ENCODE peak calls at places on chromosomes 4 and X, in five cellular contexts. I is CD4-positive, CD25-positive, alpha-beta regulatory T cell; Z is endothelial cell; S is naive thymus-derived CD4-positive, alpha-beta T cell; H is heart left ventricle. R is an unnamed sample.

GRCh38 chr4:87014284-87014782 is 79.5 kb downstream of the AFF1 start:
- DNase-seq in S (no peak), I (no peak), Z (no peak), H (no peak), R (no peak)

GRCh38 chrX:41382699-41383645 is 49.0 kb downstream of the DDX3X start:
- DNase-seq in I (no peak), Z (no peak), H (no peak), S (peak), R (no peak)

GRCh38 chr4:104966349-104967033 is 180.2 kb upstream of the TET2 start:
- DNase-seq in S (peak), I (no peak), Z (no peak), H (no peak), R (no peak)

GRCh38 chrX:10902001-10902400 is 209.1 kb upstream of the HCCS start:
- DNase-seq in H (no peak), S (no peak), I (no peak), Z (no peak), R (no peak)

GRCh38 chr4:58453956-58454355 is 1343.8 kb upstream of the IGFBP7 start:
- DNase-seq in H (no peak), Z (no peak), I (no peak), S (no peak), R (no peak)

GRCh38 chrX:136183917-136184316 is 36.6 kb downstream of the FHL1 start:
- DNase-seq in Z (no peak), I (no peak), H (no peak), S (no peak), R (no peak)

GRCh38 chr4:175542787-175543186 is 269.3 kb downstream of the GPM6A start:
- DNase-seq in S (no peak), H (no peak), Z (no peak), I (no peak), R (no peak)

GRCh38 chr4:71186257-71186565 is 152.6 kb upstream of the SLC4A4 start:
- DNase-seq in S (no peak), H (no peak), Z (no peak), I (no peak), R (no peak)

GRCh38 chr4:172073590-172073989 is 260.4 kb downstream of the GALNTL6 start:
- DNase-seq in Z (no peak), S (no peak), I (no peak), H (no peak), R (peak)

GRCh38 chr4:604131-604530 is 21.2 kb upstream of the PDE6B start:
- DNase-seq in Z (no peak), S (peak), H (no peak), I (no peak), R (no peak)

GRCh38 chr4:76028242-76028859 is 5.1 kb upstream of the CXCL10 start:
- DNase-seq in I (no peak), S (peak), H (no peak), Z (no peak), R (peak)

GRCh38 chrX:110257889-110258288 is 60.0 kb downstream of the AMMECR1 start:
- DNase-seq in S (no peak), I (no peak), Z (no peak), H (no peak), R (no peak)

GRCh38 chr4:48748949-48749596 is 31.0 kb downstream of the FRYL start:
- DNase-seq in I (no peak), S (no peak), H (no peak), Z (peak), R (no peak)

GRCh38 chr4:88022289-88022688 is 14.9 kb downstream of the PKD2 start:
- DNase-seq in Z (no peak), S (no peak), H (no peak), I (no peak), R (no peak)

GRCh38 chr4:99404595-99405287 is 30.4 kb downstream of the ADH7 start:
- DNase-seq in I (no peak), Z (no peak), H (no peak), S (no peak), R (no peak)

GRCh38 chrX:108312011-108312410 is 126.2 kb downstream of the COL4A6 start:
- DNase-seq in S (no peak), H (no peak), I (no peak), Z (no peak), R (no peak)

GRCh38 chrX:29787666-29788065 is 427.7 kb upstream of the MAGEB2 start:
- DNase-seq in S (no peak), I (no peak), H (no peak), Z (no peak), R (no peak)

GRCh38 chr4:52915131-52915645 is 53.1 kb downstream of the RASL11B start:
- DNase-seq in H (no peak), Z (no peak), S (no peak), I (no peak), R (no peak)

GRCh38 chr4:108830509-108831244 is 67.8 kb upstream of the ETNPPL start:
- DNase-seq in S (peak), H (no peak), Z (no peak), I (no peak), R (peak)

GRCh38 chr4:171025776-171026175 is 787.4 kb upstream of the GALNTL6 start:
- DNase-seq in I (no peak), Z (no peak), H (no peak), S (no peak), R (no peak)

GRCh38 chrX:22526339-22526738 is 253.6 kb downstream of the CBLL2 start:
- DNase-seq in H (no peak), Z (no peak), S (no peak), I (no peak), R (no peak)

GRCh38 chr4:151439320-151439719 is 30.3 kb downstream of the FHIP1A start:
- DNase-seq in Z (no peak), H (no peak), I (no peak), S (no peak), R (no peak)

GRCh38 chrX:108511721-108512120 is 72.1 kb downstream of the COL4A5 start:
- DNase-seq in H (no peak), S (no peak), Z (no peak), I (no peak), R (no peak)

GRCh38 chrX:44675364-44676024 is 132.8 kb upstream of the FUNDC1 start:
- DNase-seq in H (no peak), S (no peak), Z (no peak), I (no peak), R (peak)

GRCh38 chr4:113455081-113455480 is 306.5 kb downstream of the CAMK2D start:
- DNase-seq in I (no peak), Z (no peak), H (no peak), S (no peak), R (no peak)

GRCh38 chr4:16687011-16687410 is 211.4 kb downstream of the LDB2 start:
- DNase-seq in H (no peak), I (no peak), Z (no peak), S (no peak), R (no peak)

GRCh38 chr4:2886622-2887021 is 43.0 kb downstream of the ADD1 start:
- DNase-seq in Z (no peak), H (no peak), S (no peak), I (no peak), R (peak)

GRCh38 chr4:8705161-8706145 is 112.9 kb downstream of the CPZ start:
- DNase-seq in H (peak), Z (no peak), I (no peak), S (no peak), R (no peak)

GRCh38 chr4:101122019-101122418 is 225.3 kb downstream of the PPP3CA start:
- DNase-seq in I (no peak), Z (no peak), H (no peak), S (no peak), R (no peak)

GRCh38 chr4:76652389-76652788 is 217.4 kb downstream of the SHROOM3 start:
- DNase-seq in Z (no peak), I (no peak), H (no peak), S (no peak), R (no peak)

GRCh38 chrX:111641969-111642368 is 39.0 kb upstream of the ALG13 start:
- DNase-seq in Z (no peak), H (no peak), I (no peak), S (no peak), R (no peak)

GRCh38 chrX:49242545-49243066 is 7.3 kb downstream of the CCDC22 start:
- DNase-seq in S (no peak), H (no peak), I (no peak), Z (no peak), R (no peak)

GRCh38 chr4:53748328-53748772 is 157.1 kb upstream of the LNX1 start:
- DNase-seq in Z (no peak), H (peak), I (no peak), S (no peak), R (no peak)

R was measured in D341Med.